ENCODE peak calls at places on chromosomes 5 and 9, in ten cellular contexts. T is stomach, H is HepG2, S is sigmoid colon, C is SK-N-MC, M is spleen, A is HCT116, G is K562, N is endothelial cell of umbilical vein, I is GM12891. B is an unnamed sample.

GRCh38 chr9:127114606-127115005 is 7.8 kb downstream of the ANGPTL2 start:
- DNase-seq in T (no peak), H (no peak), S (no peak), C (no peak), M (no peak), A (no peak), G (no peak), N (no peak), I (no peak), B (no peak)

GRCh38 chr9:95733687-95734659 is 141.5 kb upstream of the ERCC6L2 start:
- DNase-seq in T (no peak), H (no peak), S (no peak), C (no peak), M (no peak), A (no peak), G (no peak), N (no peak), I (no peak), B (no peak)

GRCh38 chr5:91020065-91020800 is 362.9 kb downstream of the ARRDC3 start:
- DNase-seq in T (no peak), H (no peak), S (no peak), C (no peak), M (no peak), A (no peak), G (no peak), N (no peak), I (no peak), B (no peak)

GRCh38 chr5:170986598-170986997 is 124.8 kb downstream of the RANBP17 start:
- DNase-seq in T (no peak), H (no peak), S (no peak), C (no peak), M (no peak), A (no peak), G (no peak), N (peak), I (no peak), B (no peak)

GRCh38 chr9:37574996-37575395 is 1.2 kb downstream of the FBXO10 start:
- DNase-seq in T (no peak), H (no peak), S (no peak), C (no peak), M (no peak), A (no peak), G (no peak), N (peak), I (no peak), B (no peak)

GRCh38 chr5:137938358-137939138 is 49.3 kb downstream of the PKD2L2 start:
- DNase-seq in T (no peak), H (no peak), S (no peak), C (no peak), M (no peak), A (no peak), G (no peak), N (no peak), I (no peak), B (no peak)

GRCh38 chr9:84793251-84793650 is 123.7 kb downstream of the NTRK2 start:
- DNase-seq in T (no peak), H (no peak), S (no peak), C (no peak), M (no peak), A (no peak), G (no peak), N (no peak), I (no peak), B (no peak)

GRCh38 chr9:4832786-4833579 is 40.2 kb downstream of the RCL1 start:
- DNase-seq in T (no peak), H (peak), S (no peak), C (no peak), M (no peak), A (peak), G (peak), N (peak), I (no peak), B (peak)

GRCh38 chr5:137264573-137264972 is 234.6 kb downstream of the SPOCK1 start:
- DNase-seq in T (no peak), H (no peak), S (no peak), C (no peak), M (no peak), A (no peak), G (no peak), N (no peak), I (no peak), B (no peak)

GRCh38 chr5:169474226-169474625 is 109.3 kb upstream of the SPDL1 start:
- DNase-seq in T (no peak), H (no peak), S (no peak), C (no peak), M (no peak), A (no peak), G (no peak), N (no peak), I (no peak), B (no peak)

GRCh38 chr5:173878224-173878967 is 9.8 kb upstream of the CPEB4 start:
- DNase-seq in T (peak), H (peak), S (no peak), C (no peak), M (no peak), A (no peak), G (peak), N (peak), I (no peak), B (no peak)

GRCh38 chr5:174083041-174083827 is 37.7 kb downstream of the NSG2 start:
- DNase-seq in T (no peak), H (no peak), S (no peak), C (no peak), M (no peak), A (no peak), G (no peak), N (no peak), I (no peak), B (no peak)

GRCh38 chr9:121316852-121317373 is 49.0 kb downstream of the GSN start:
- DNase-seq in T (no peak), H (no peak), S (no peak), C (no peak), M (peak), A (no peak), G (no peak), N (no peak), I (no peak), B (no peak)

GRCh38 chr5:126746290-126746689 is 30.6 kb upstream of the LMNB1 start:
- DNase-seq in T (no peak), H (no peak), S (no peak), C (no peak), M (no peak), A (no peak), G (peak), N (no peak), I (no peak), B (no peak)

GRCh38 chr5:98454904-98455303 is 318.6 kb upstream of the RGMB start:
- DNase-seq in T (no peak), H (no peak), S (no peak), C (no peak), M (no peak), A (peak), G (no peak), N (peak), I (no peak), B (peak)

GRCh38 chr5:109496112-109496511 is 86.3 kb upstream of the PJA2 start:
- DNase-seq in T (no peak), H (no peak), S (no peak), C (no peak), M (no peak), A (no peak), G (no peak), N (no peak), I (no peak), B (no peak)

GRCh38 chr5:131005963-131006684 is 158.9 kb downstream of the HINT1 start:
- DNase-seq in T (no peak), H (peak), S (no peak), C (no peak), M (no peak), A (peak), G (no peak), N (no peak), I (no peak), B (no peak)

GRCh38 chr5:58294598-58295298 is 165.1 kb downstream of the PLK2 start:
- DNase-seq in T (no peak), H (no peak), S (no peak), C (no peak), M (no peak), A (no peak), G (no peak), N (peak), I (no peak), B (peak)

GRCh38 chr5:100706796-100707195 is 171.6 kb downstream of the FAM174A start:
- DNase-seq in T (no peak), H (no peak), S (no peak), C (peak), M (no peak), A (no peak), G (no peak), N (peak), I (no peak), B (peak)

GRCh38 chr5:134561871-134562296 is 36.4 kb downstream of the JADE2 start:
- DNase-seq in T (peak), H (peak), S (no peak), C (no peak), M (no peak), A (peak), G (peak), N (peak), I (no peak), B (no peak)

GRCh38 chr5:139689631-139690384 is 41.7 kb downstream of the CXXC5 start:
- DNase-seq in T (peak), H (no peak), S (no peak), C (no peak), M (peak), A (no peak), G (peak), N (peak), I (peak), B (peak)

GRCh38 chr5:19960451-19960850 is 27.5 kb downstream of the CDH18 start:
- DNase-seq in T (no peak), H (no peak), S (no peak), C (no peak), M (no peak), A (no peak), G (no peak), N (no peak), I (no peak), B (no peak)

GRCh38 chr5:103362211-103362610 is 103.6 kb downstream of the MACIR start:
- DNase-seq in T (no peak), H (no peak), S (no peak), C (no peak), M (no peak), A (no peak), G (no peak), N (no peak), I (no peak), B (no peak)

GRCh38 chr9:13279284-13280162 is at the start of gene MPDZ:
- DNase-seq in T (peak), H (peak), S (peak), C (no peak), M (no peak), A (no peak), G (peak), N (peak), I (no peak), B (no peak)
- TF ChIP-seq POLR2AphosphoS5 in T (peak), H (no peak), S (peak), C (no peak), M (peak), A (no peak), G (no peak), N (peak), I (no peak), B (no peak)

GRCh38 chr5:74281191-74281590 is 359.3 kb downstream of the ENC1 start:
- DNase-seq in T (no peak), H (no peak), S (no peak), C (no peak), M (no peak), A (no peak), G (no peak), N (no peak), I (no peak), B (no peak)
- TF ChIP-seq POLR2AphosphoS5 in T (no peak), H (no peak), S (no peak), C (no peak), M (no peak), A (no peak), G (no peak), N (no peak), I (no peak), B (no peak)

GRCh38 chr5:135859656-135860055 is 25.2 kb downstream of the SLC25A48 start:
- DNase-seq in T (no peak), H (no peak), S (no peak), C (no peak), M (no peak), A (no peak), G (no peak), N (no peak), I (no peak), B (no peak)

GRCh38 chr5:135862744-135863143 is 28.3 kb downstream of the SLC25A48 start:
- DNase-seq in T (no peak), H (no peak), S (no peak), C (no peak), M (no peak), A (no peak), G (no peak), N (no peak), I (no peak), B (no peak)

GRCh38 chr5:135861646-135862045 is 27.2 kb downstream of the SLC25A48 start:
- DNase-seq in T (no peak), H (no peak), S (no peak), C (no peak), M (no peak), A (no peak), G (no peak), N (no peak), I (no peak), B (no peak)

GRCh38 chr5:135851907-135852805 is 17.7 kb downstream of the SLC25A48 start:
- DNase-seq in T (no peak), H (no peak), S (no peak), C (no peak), M (no peak), A (no peak), G (no peak), N (no peak), I (no peak), B (no peak)

GRCh38 chr5:135857630-135858311 is 23.3 kb downstream of the SLC25A48 start:
- DNase-seq in T (no peak), H (no peak), S (no peak), C (no peak), M (no peak), A (no peak), G (no peak), N (no peak), I (no peak), B (no peak)
- TF ChIP-seq POLR2AphosphoS5 in T (no peak), H (no peak), S (no peak), C (no peak), M (no peak), A (no peak), G (no peak), N (no peak), I (no peak), B (no peak)

GRCh38 chr9:75499812-75500211 is 390.7 kb upstream of the PCSK5 start:
- DNase-seq in T (no peak), H (no peak), S (no peak), C (no peak), M (no peak), A (no peak), G (no peak), N (no peak), I (no peak), B (no peak)
- TF ChIP-seq POLR2AphosphoS5 in T (no peak), H (no peak), S (no peak), C (no peak), M (no peak), A (no peak), G (no peak), N (no peak), I (no peak), B (no peak)

DNA sequence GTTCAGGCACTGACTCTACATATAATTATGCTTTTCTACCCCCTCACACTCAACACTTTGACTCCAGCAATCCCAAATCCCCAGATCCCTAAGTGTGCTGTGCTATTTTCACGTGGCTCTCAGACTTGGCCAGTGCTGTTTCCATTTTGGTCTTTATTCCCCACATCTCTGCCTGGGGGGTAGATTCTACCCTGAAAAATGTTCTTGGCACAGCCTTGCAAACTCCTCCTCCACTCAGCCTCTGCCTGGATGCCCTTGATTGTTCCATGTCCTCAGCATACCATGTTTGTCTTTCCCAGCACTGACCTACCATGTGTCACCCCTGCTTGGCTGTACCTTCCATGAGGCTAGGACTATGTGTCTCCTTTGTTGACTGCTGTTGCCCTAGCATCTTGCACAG is 43.0 kb downstream of the FXN start:
- DNase-seq in T (no peak), H (no peak), S (peak), C (no peak), M (no peak), A (no peak), G (no peak), N (no peak), I (no peak), B (no peak)
- TF ChIP-seq POLR2AphosphoS5 in T (peak), H (no peak), S (peak), C (no peak), M (no peak), A (no peak), G (no peak), N (no peak), I (no peak), B (no peak)

GRCh38 chr5:148857474-148857873 is 31.1 kb downstream of the ADRB2 start:
- DNase-seq in T (no peak), H (no peak), S (no peak), C (no peak), M (no peak), A (no peak), G (no peak), N (no peak), I (no peak), B (no peak)

GRCh38 chr5:148860599-148860998 is 34.2 kb downstream of the ADRB2 start:
- DNase-seq in T (no peak), H (no peak), S (no peak), C (no peak), M (no peak), A (no peak), G (no peak), N (no peak), I (no peak), B (no peak)

GRCh38 chr5:148856424-148856823 is 30.0 kb downstream of the ADRB2 start:
- DNase-seq in T (no peak), H (no peak), S (no peak), C (no peak), M (no peak), A (no peak), G (no peak), N (no peak), I (no peak), B (no peak)

GRCh38 chr5:148858106-148858505 is 31.7 kb downstream of the ADRB2 start:
- DNase-seq in T (no peak), H (no peak), S (no peak), C (no peak), M (no peak), A (no peak), G (no peak), N (no peak), I (no peak), B (no peak)

DNA sequence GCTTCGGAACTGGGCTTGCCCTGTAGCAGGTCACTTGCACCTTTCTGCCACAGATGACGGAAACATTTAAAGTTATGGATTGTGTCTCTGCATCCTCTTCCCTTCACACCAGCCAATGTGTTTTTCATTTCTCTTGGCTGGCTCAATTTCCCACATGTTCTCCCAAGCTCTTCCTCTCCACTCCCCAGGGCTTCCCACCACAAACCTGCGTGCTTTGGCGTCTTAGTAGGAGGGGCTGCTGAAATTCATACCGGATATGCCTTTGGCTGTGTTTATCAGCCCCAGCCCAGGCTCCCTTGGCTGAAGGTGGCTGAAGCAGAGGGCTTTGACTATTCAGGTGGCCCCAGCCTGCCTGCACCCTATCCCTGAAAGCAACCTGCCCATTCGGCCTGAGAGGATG is 32.1 kb downstream of the ADRB2 start:
- DNase-seq in T (no peak), H (no peak), S (no peak), C (no peak), M (no peak), A (no peak), G (no peak), N (no peak), I (no peak), B (no peak)
- TF ChIP-seq POLR2AphosphoS5 in T (no peak), H (no peak), S (no peak), C (no peak), M (no peak), A (no peak), G (no peak), N (no peak), I (no peak), B (no peak)

GRCh38 chr9:115167175-115167574 is 49.2 kb upstream of the TNC start:
- DNase-seq in T (no peak), H (no peak), S (no peak), C (peak), M (no peak), A (no peak), G (no peak), N (no peak), I (no peak), B (no peak)
- TF ChIP-seq POLR2AphosphoS5 in T (no peak), H (no peak), S (no peak), C (no peak), M (no peak), A (no peak), G (no peak), N (no peak), I (no peak), B (no peak)